ENCODE peak calls at places on chromosomes 1 and 21, in six cellular contexts. One of them, this sample, is unnamed. For H3K27me3, the result is how much of the 10 kb centered on the place peaks cover.

GRCh38 chr1:25673962-25674928 is 57.7 kb downstream of the MAN1C1 start:
- DNase-seq in hepatocyte: no peak
- DNase-seq in sigmoid colon: no peak
- DNase-seq in IMR-90: no peak
- DNase-seq in AG04450: no peak
- DNase-seq in Peyer's patch: no peak
- DNase-seq in this sample: no peak

GRCh38 chr1:247376659-247377058 is 39.3 kb upstream of the NLRP3 start:
- DNase-seq in hepatocyte: no peak
- DNase-seq in sigmoid colon: no peak
- DNase-seq in IMR-90: no peak
- DNase-seq in AG04450: no peak
- DNase-seq in Peyer's patch: no peak
- DNase-seq in this sample: no peak

GRCh38 chr1:21175324-21175669 is 1.4 kb downstream of the EIF4G3 start:
- DNase-seq in hepatocyte: peak
- DNase-seq in sigmoid colon: peak
- DNase-seq in IMR-90: peak
- DNase-seq in AG04450: no peak
- DNase-seq in Peyer's patch: peak
- DNase-seq in this sample: no peak

GRCh38 chr1:5835179-5835562 is 157.1 kb downstream of the NPHP4 start:
- DNase-seq in hepatocyte: no peak
- DNase-seq in sigmoid colon: no peak
- DNase-seq in IMR-90: no peak
- DNase-seq in AG04450: no peak
- DNase-seq in Peyer's patch: no peak
- DNase-seq in this sample: no peak

GRCh38 chr1:12032141-12032710 is 12.9 kb downstream of the MIIP start:
- DNase-seq in hepatocyte: no peak
- DNase-seq in sigmoid colon: no peak
- DNase-seq in IMR-90: no peak
- DNase-seq in AG04450: no peak
- DNase-seq in Peyer's patch: no peak
- DNase-seq in this sample: no peak

GRCh38 chr1:203584040-203584439 is 42.6 kb upstream of the ATP2B4 start:
- DNase-seq in hepatocyte: no peak
- DNase-seq in sigmoid colon: no peak
- DNase-seq in IMR-90: peak
- DNase-seq in AG04450: no peak
- DNase-seq in Peyer's patch: no peak
- DNase-seq in this sample: no peak

GRCh38 chr1:11880911-11881748 is 22.4 kb upstream of the NPPB start:
- DNase-seq in hepatocyte: no peak
- DNase-seq in sigmoid colon: peak
- DNase-seq in IMR-90: no peak
- DNase-seq in AG04450: no peak
- DNase-seq in Peyer's patch: no peak
- DNase-seq in this sample: no peak

GRCh38 chr21:46622226-46622625 is 13.2 kb upstream of the PRMT2 start:
- DNase-seq in hepatocyte: peak
- DNase-seq in sigmoid colon: peak
- DNase-seq in IMR-90: no peak
- DNase-seq in AG04450: no peak
- DNase-seq in Peyer's patch: peak
- DNase-seq in this sample: no peak

GRCh38 chr1:172661107-172661506 is 2.2 kb downstream of the FASLG start:
- DNase-seq in hepatocyte: no peak
- DNase-seq in sigmoid colon: no peak
- DNase-seq in IMR-90: no peak
- DNase-seq in AG04450: no peak
- DNase-seq in Peyer's patch: no peak
- DNase-seq in this sample: no peak

GRCh38 chr1:34262454-34262853 is 85.7 kb downstream of the C1orf94 start:
- DNase-seq in hepatocyte: no peak
- DNase-seq in sigmoid colon: no peak
- DNase-seq in IMR-90: no peak
- DNase-seq in AG04450: no peak
- DNase-seq in Peyer's patch: no peak
- DNase-seq in this sample: no peak

GRCh38 chr1:51976831-51977602 is 13.5 kb downstream of the RAB3B start:
- DNase-seq in hepatocyte: peak
- DNase-seq in sigmoid colon: no peak
- DNase-seq in IMR-90: no peak
- DNase-seq in AG04450: no peak
- DNase-seq in Peyer's patch: no peak
- DNase-seq in this sample: no peak

GRCh38 chr1:107459204-107459904 is 318.5 kb downstream of the NTNG1 start:
- DNase-seq in hepatocyte: no peak
- DNase-seq in sigmoid colon: no peak
- DNase-seq in IMR-90: no peak
- DNase-seq in AG04450: no peak
- DNase-seq in Peyer's patch: no peak
- DNase-seq in this sample: no peak

GRCh38 chr1:59976194-59977074 is 49.9 kb upstream of the CYP2J2 start:
- DNase-seq in hepatocyte: peak
- DNase-seq in sigmoid colon: peak
- DNase-seq in IMR-90: peak
- DNase-seq in AG04450: no peak
- DNase-seq in Peyer's patch: peak
- DNase-seq in this sample: no peak

GRCh38 chr1:31704261-31705079 is 653 bp upstream of the COL16A1 start:
- DNase-seq in hepatocyte: peak
- DNase-seq in sigmoid colon: peak
- DNase-seq in IMR-90: peak
- DNase-seq in AG04450: no peak
- DNase-seq in Peyer's patch: no peak
- DNase-seq in this sample: no peak

GRCh38 chr1:198669023-198669698 is 30.3 kb downstream of the PTPRC start:
- DNase-seq in hepatocyte: peak
- DNase-seq in sigmoid colon: no peak
- DNase-seq in IMR-90: peak
- DNase-seq in AG04450: peak
- DNase-seq in Peyer's patch: no peak
- DNase-seq in this sample: peak

GRCh38 chr1:78176448-78176847 is 130.7 kb downstream of the GIPC2 start:
- DNase-seq in hepatocyte: peak
- DNase-seq in sigmoid colon: peak
- DNase-seq in IMR-90: peak
- DNase-seq in AG04450: peak
- DNase-seq in Peyer's patch: no peak
- DNase-seq in this sample: peak

GRCh38 chr1:180533571-180533987 is 25.2 kb upstream of the OVAAL start:
- DNase-seq in hepatocyte: peak
- DNase-seq in sigmoid colon: peak
- DNase-seq in IMR-90: peak
- DNase-seq in AG04450: no peak
- DNase-seq in Peyer's patch: peak
- DNase-seq in this sample: no peak

GRCh38 chr1:91806777-91807700 is 78.9 kb downstream of the TGFBR3 start:
- DNase-seq in hepatocyte: no peak
- DNase-seq in sigmoid colon: no peak
- DNase-seq in IMR-90: peak
- DNase-seq in AG04450: no peak
- DNase-seq in Peyer's patch: no peak
- DNase-seq in this sample: no peak

GRCh38 chr21:33428669-33429068 is 25.5 kb downstream of the IFNGR2 start:
- DNase-seq in hepatocyte: no peak
- DNase-seq in sigmoid colon: no peak
- DNase-seq in IMR-90: no peak
- DNase-seq in AG04450: no peak
- DNase-seq in Peyer's patch: no peak
- DNase-seq in this sample: no peak

GRCh38 chr1:6423321-6423999 is 1.1 kb upstream of the ESPN start:
- DNase-seq in hepatocyte: peak
- DNase-seq in sigmoid colon: no peak
- DNase-seq in IMR-90: no peak
- DNase-seq in AG04450: no peak
- DNase-seq in Peyer's patch: peak
- DNase-seq in this sample: no peak

GRCh38 chr1:166080965-166081870 is 85.6 kb downstream of the FAM78B start:
- DNase-seq in hepatocyte: no peak
- DNase-seq in sigmoid colon: no peak
- DNase-seq in IMR-90: no peak
- DNase-seq in AG04450: no peak
- DNase-seq in Peyer's patch: no peak
- DNase-seq in this sample: no peak

GRCh38 chr1:158019177-158019868 is 25.9 kb downstream of the KIRREL1 start:
- DNase-seq in hepatocyte: peak
- DNase-seq in sigmoid colon: peak
- DNase-seq in IMR-90: peak
- DNase-seq in AG04450: peak
- DNase-seq in Peyer's patch: no peak
- DNase-seq in this sample: peak

GRCh38 chr1:24415910-24416665 is 486 bp downstream of the NIPAL3 start:
- DNase-seq in hepatocyte: peak
- DNase-seq in sigmoid colon: no peak
- DNase-seq in IMR-90: peak
- DNase-seq in AG04450: no peak
- DNase-seq in Peyer's patch: no peak
- DNase-seq in this sample: no peak

DNA sequence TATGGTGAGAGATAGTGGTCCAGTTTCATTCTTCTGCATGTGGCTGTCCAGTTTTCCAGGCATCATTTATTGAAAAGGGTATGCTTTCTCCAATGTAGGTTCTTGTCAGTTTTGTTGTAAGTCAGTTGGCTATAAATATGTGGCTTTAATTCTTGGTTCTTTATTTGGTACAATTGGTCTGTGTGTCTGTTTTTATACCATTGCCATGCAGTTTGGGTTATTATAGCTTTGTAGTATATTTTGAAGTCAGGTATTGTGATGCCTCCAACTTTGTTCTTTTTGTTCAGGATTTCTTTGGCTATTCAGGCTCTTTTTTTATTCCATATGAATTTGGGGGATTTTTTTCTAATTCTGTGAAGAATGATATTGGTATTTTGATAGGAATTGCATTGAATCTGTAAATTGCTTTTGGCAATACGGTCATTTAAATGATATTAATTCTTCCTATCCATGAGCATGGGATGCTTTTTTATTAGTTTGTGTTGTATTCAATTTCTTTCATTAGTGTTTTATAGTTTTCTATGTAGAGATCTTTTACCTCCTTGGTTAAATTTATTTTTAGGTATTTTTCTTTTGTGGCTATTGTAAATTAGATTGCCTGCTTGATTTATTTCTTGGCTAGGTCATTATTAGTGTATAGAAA is 3.3 kb downstream of the DNAH14 start:
- DNase-seq in hepatocyte: no peak
- DNase-seq in sigmoid colon: no peak
- DNase-seq in IMR-90: no peak
- DNase-seq in AG04450: no peak
- DNase-seq in Peyer's patch: no peak
- DNase-seq in this sample: no peak
- H3K27me3 ChIP-seq in hepatocyte: under half
- H3K27me3 ChIP-seq in sigmoid colon: under half
- H3K27me3 ChIP-seq in IMR-90: under half
- H3K27me3 ChIP-seq in AG04450: under half
- H3K27me3 ChIP-seq in Peyer's patch: under half
- H3K27me3 ChIP-seq in this sample: under half

DNA sequence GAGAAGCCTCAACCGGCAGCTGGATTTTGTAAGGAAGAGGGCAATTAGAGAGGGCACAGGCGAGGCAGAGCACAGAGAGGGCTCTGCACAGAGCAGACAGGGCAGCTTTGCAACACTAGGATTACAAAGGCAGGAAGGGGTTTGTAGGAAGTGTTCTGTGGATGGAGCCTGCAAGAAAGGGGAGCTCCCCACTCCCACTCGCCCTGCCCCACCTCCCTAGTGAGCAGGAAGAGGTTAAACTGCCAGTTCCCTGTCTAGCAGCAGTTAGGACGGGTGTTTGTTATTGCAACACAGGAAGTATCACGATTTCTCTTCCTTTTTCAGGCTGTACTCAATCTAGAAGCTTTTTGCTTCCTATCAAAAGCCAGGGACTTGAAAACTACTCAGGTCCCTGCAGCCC is 63.3 kb upstream of the LRRC8D start:
- DNase-seq in hepatocyte: no peak
- DNase-seq in sigmoid colon: no peak
- DNase-seq in IMR-90: peak
- DNase-seq in AG04450: no peak
- DNase-seq in Peyer's patch: peak
- DNase-seq in this sample: no peak
- H3K4me3 ChIP-seq in hepatocyte: no peak
- H3K4me3 ChIP-seq in sigmoid colon: no peak
- H3K4me3 ChIP-seq in IMR-90: no peak
- H3K4me3 ChIP-seq in AG04450: no peak
- H3K4me3 ChIP-seq in Peyer's patch: no peak
- H3K4me3 ChIP-seq in this sample: no peak

GRCh38 chr1:58017641-58018040 is 528.9 kb downstream of the OMA1 start:
- DNase-seq in hepatocyte: no peak
- DNase-seq in sigmoid colon: no peak
- DNase-seq in IMR-90: no peak
- DNase-seq in AG04450: no peak
- DNase-seq in Peyer's patch: no peak
- DNase-seq in this sample: no peak

GRCh38 chr1:58011978-58012377 is 534.5 kb downstream of the OMA1 start:
- DNase-seq in hepatocyte: no peak
- DNase-seq in sigmoid colon: no peak
- DNase-seq in IMR-90: peak
- DNase-seq in AG04450: no peak
- DNase-seq in Peyer's patch: no peak
- DNase-seq in this sample: no peak

GRCh38 chr1:58013237-58013636 is 533.3 kb downstream of the OMA1 start:
- DNase-seq in hepatocyte: no peak
- DNase-seq in sigmoid colon: no peak
- DNase-seq in IMR-90: no peak
- DNase-seq in AG04450: no peak
- DNase-seq in Peyer's patch: no peak
- DNase-seq in this sample: no peak
- TF ChIP-seq CTCF in hepatocyte: peak
- TF ChIP-seq CTCF in sigmoid colon: no peak
- TF ChIP-seq CTCF in IMR-90: no peak
- TF ChIP-seq CTCF in AG04450: peak
- TF ChIP-seq CTCF in Peyer's patch: no peak
- TF ChIP-seq CTCF in this sample: no peak

GRCh38 chr1:19662313-19662712 is 2.4 kb upstream of the HTR6 start:
- DNase-seq in hepatocyte: no peak
- DNase-seq in sigmoid colon: no peak
- DNase-seq in IMR-90: no peak
- DNase-seq in AG04450: no peak
- DNase-seq in Peyer's patch: no peak
- DNase-seq in this sample: no peak
- H3K27me3 ChIP-seq in hepatocyte: under half
- H3K27me3 ChIP-seq in sigmoid colon: under half
- H3K27me3 ChIP-seq in IMR-90: under half
- H3K27me3 ChIP-seq in AG04450: under half
- H3K27me3 ChIP-seq in Peyer's patch: under half
- H3K27me3 ChIP-seq in this sample: under half

GRCh38 chr1:233143266-233143665 is 152.3 kb downstream of the PCNX2 start:
- DNase-seq in hepatocyte: no peak
- DNase-seq in sigmoid colon: no peak
- DNase-seq in IMR-90: no peak
- DNase-seq in AG04450: no peak
- DNase-seq in Peyer's patch: no peak
- DNase-seq in this sample: no peak
- H3K4me3 ChIP-seq in hepatocyte: no peak
- H3K4me3 ChIP-seq in sigmoid colon: no peak
- H3K4me3 ChIP-seq in IMR-90: no peak
- H3K4me3 ChIP-seq in AG04450: no peak
- H3K4me3 ChIP-seq in Peyer's patch: no peak
- H3K4me3 ChIP-seq in this sample: no peak